ENCODE peak calls at places on chromosomes 6 and 20, in nine cellular contexts. U is GM12878, H is thyroid gland, V is neural progenitor cell, M is K562, S is choroid plexus epithelial cell, F is astrocyte of the spinal cord, J is left lung, W is left ventricle myocardium inferior. E is an unnamed sample.

GRCh38 chr6:168558686-168559085 is 117.7 kb downstream of the SMOC2 start:
- DNase-seq in U (no peak), H (no peak), V (no peak), M (no peak), S (no peak), F (no peak), J (no peak), W (no peak), E (no peak)

GRCh38 chr6:57257911-57258541 is 35.9 kb upstream of the RAB23 start:
- DNase-seq in U (no peak), H (peak; percentile 37), V (no peak), M (no peak), S (peak; percentile 84), F (peak; percentile 88), J (no peak), W (no peak), E (peak; percentile 76)

GRCh38 chr6:54003316-54003715 is 107.9 kb upstream of the MLIP start:
- DNase-seq in U (no peak), H (no peak), V (no peak), M (no peak), S (no peak), F (no peak), J (no peak), W (no peak), E (no peak)

GRCh38 chr6:5315883-5316282 is 54.6 kb downstream of the FARS2 start:
- DNase-seq in U (no peak), H (no peak), V (no peak), M (no peak), S (peak; percentile 16), F (no peak), J (no peak), W (no peak), E (no peak)

GRCh38 chr6:45478235-45478634 is 100.5 kb upstream of the SUPT3H start:
- DNase-seq in U (no peak), H (no peak), V (no peak), M (no peak), S (peak; percentile 51), F (peak; percentile 57), J (no peak), W (no peak), E (peak; percentile 76)

GRCh38 chr6:22828179-22829062 is 259.1 kb downstream of the HDGFL1 start:
- DNase-seq in U (no peak), H (peak; percentile 72), V (peak; percentile 75), M (no peak), S (peak; percentile 99), F (peak; percentile 98), J (peak; percentile 36), W (no peak), E (peak; percentile 98)

GRCh38 chr6:6131492-6132109 is 124.9 kb upstream of the NRN1 start:
- DNase-seq in U (no peak), H (no peak), V (peak; percentile 86), M (peak; percentile 67), S (peak; percentile 3), F (no peak), J (no peak), W (no peak), E (no peak)

GRCh38 chr20:25549172-25549865 is 36.0 kb downstream of the NINL start:
- DNase-seq in U (no peak), H (no peak), V (no peak), M (peak; percentile 12), S (no peak), F (no peak), J (no peak), W (no peak), E (no peak)

GRCh38 chr20:22374678-22375590 is 209.4 kb downstream of the FOXA2 start:
- DNase-seq in U (no peak), H (no peak), V (no peak), M (no peak), S (peak; percentile 74), F (peak; percentile 57), J (no peak), W (no peak), E (peak; percentile 46)

GRCh38 chr6:33259032-33259431 is 12.6 kb downstream of the VPS52 start:
- DNase-seq in U (no peak), H (no peak), V (no peak), M (no peak), S (no peak), F (no peak), J (no peak), W (no peak), E (no peak)

GRCh38 chr6:30763618-30764489 is 19.5 kb upstream of the IER3 start:
- DNase-seq in U (peak; percentile 66), H (peak; percentile 65), V (peak; percentile 72), M (no peak), S (peak; percentile 80), F (peak; percentile 84), J (no peak), W (no peak), E (peak; percentile 64)

GRCh38 chr20:20295621-20296498 is 72.0 kb upstream of the INSM1 start:
- DNase-seq in U (no peak), H (no peak), V (no peak), M (no peak), S (no peak), F (no peak), J (no peak), W (no peak), E (no peak)

GRCh38 chr20:671252-672030 is 4.2 kb downstream of the SCRT2 start:
- DNase-seq in U (no peak), H (no peak), V (no peak), M (peak; percentile 76), S (no peak), F (no peak), J (no peak), W (no peak), E (no peak)

GRCh38 chr6:20437639-20438038 is 36.0 kb downstream of the E2F3 start:
- DNase-seq in U (no peak), H (no peak), V (no peak), M (no peak), S (no peak), F (no peak), J (no peak), W (no peak), E (no peak)

DNA sequence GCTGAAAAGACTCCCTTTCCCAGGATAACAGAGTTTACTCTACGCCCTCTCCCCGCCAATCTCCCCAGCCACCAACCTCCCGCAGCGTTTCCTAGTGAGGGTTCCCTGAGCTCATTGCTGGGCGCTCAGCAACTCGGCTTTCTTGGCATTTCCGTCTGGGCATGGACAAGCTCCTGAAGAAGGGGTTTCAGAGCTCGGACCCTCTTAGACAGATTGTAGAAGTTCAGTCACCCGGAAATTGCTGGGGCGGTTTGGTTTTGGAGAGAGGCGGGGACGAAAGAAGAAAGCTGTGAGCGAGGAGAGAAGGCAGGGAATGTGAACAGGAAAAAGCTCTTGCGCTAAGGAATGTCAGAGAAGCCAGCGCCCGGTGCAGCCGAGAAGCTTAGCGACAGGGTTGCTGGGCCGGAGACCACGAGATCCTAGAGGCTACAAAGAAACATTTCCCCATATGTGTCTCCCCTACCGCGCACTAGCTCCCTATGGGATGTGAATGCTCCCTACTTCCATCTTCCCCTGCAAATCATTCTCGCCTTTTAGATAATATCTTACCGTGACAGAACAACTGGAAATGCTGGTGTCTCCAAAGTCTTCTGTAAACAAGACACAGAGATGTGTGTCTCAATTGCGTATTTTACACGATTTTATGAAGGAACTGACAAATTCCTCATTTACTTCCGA is 15.8 kb downstream of the POM121L2 start:
- DNase-seq in U (no peak), H (no peak), V (peak; percentile 91), M (no peak), S (peak; percentile 36), F (peak; percentile 31), J (no peak), W (no peak), E (peak; percentile 61)
- H3K4me3 ChIP-seq in U (peak overlapping the region; percentile 57), H (no peak overlapping the region), V (peak overlapping the region; percentile 66), M (peak overlapping the region; percentile 67), S (peak overlapping the region; percentile 51), F (peak overlapping the region; percentile 43), J (no peak overlapping the region), W (no peak overlapping the region), E (peak overlapping the region; percentile 57)

GRCh38 chr20:39702716-39703349 is 740.7 kb downstream of the DHX35 start:
- DNase-seq in U (no peak), H (no peak), V (no peak), M (no peak), S (no peak), F (no peak), J (no peak), W (no peak), E (no peak)

GRCh38 chr20:39699331-39699730 is 737.2 kb downstream of the DHX35 start:
- DNase-seq in U (no peak), H (no peak), V (no peak), M (no peak), S (no peak), F (no peak), J (no peak), W (no peak), E (no peak)

GRCh38 chr20:39700527-39700926 is 738.4 kb downstream of the DHX35 start:
- DNase-seq in U (no peak), H (no peak), V (no peak), M (no peak), S (no peak), F (no peak), J (no peak), W (no peak), E (no peak)

GRCh38 chr20:39698706-39699211 is 736.6 kb downstream of the DHX35 start:
- DNase-seq in U (no peak), H (no peak), V (no peak), M (no peak), S (no peak), F (peak; percentile 50), J (no peak), W (no peak), E (no peak)
- TF ChIP-seq CTCF in U (no peak), H (no peak), V (no peak), M (no peak), S (no peak), F (no peak), J (no peak), W (no peak), E (no peak)

DNA sequence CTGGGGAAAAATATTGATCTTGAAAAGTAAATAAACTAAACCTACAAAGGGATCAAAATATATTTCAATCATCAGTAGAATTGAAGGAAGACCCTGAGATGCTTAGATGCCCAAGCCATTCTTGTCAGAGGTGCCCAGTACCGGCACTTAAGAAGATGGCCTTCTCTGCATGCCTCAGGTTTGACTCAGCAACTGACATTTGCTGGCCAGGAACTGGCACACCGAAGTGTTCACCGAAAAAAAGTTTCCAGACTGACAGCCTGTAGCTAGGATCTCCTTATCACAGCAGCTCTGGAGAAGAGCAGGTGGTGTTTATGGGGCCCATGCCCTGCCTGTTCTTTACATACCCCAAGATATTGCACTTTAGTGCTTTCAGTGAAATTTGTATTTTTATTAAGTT is 203.2 kb downstream of the MOXD1 start:
- DNase-seq in U (no peak), H (no peak), V (no peak), M (no peak), S (peak; percentile 48), F (no peak), J (no peak), W (no peak), E (peak; percentile 28)
- H3K4me3 ChIP-seq in U (no peak overlapping the region), H (no peak overlapping the region), V (no peak overlapping the region), M (no peak overlapping the region), S (no peak overlapping the region), F (no peak overlapping the region), J (no peak overlapping the region), W (no peak overlapping the region), E (no peak overlapping the region)

DNA sequence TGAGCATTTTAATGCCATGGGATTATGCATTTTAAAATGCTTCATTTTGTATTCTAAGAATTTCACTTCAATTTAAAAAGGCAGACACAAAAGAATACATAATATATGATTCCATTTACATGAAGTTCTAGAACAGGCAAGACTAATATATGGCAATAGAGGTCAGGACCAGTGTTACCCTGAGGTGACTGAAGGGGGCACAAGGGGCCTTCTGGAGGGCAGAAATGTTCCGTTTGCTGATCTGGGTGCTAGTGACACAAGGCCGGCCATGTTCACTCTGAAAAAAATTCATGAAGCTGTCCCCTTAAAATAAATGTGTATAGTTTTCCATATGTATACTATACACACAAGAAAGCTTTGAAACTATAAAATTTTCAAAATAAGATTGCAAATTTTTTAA is 28.5 kb downstream of the TASP1 start:
- DNase-seq in U (no peak), H (no peak), V (peak; percentile 50), M (peak; percentile 8), S (no peak), F (no peak), J (no peak), W (no peak), E (no peak)
- TF ChIP-seq CTCF in U (peak; percentile 41), H (no peak), V (peak; percentile 52), M (peak; percentile 37), S (no peak), F (no peak), J (no peak), W (no peak), E (no peak)